ENCODE peak calls at places on chromosomes 3 and 15, in eight cellular contexts. R is Peyer's patch, K is mammary epithelial cell, Q is astrocyte, U is uterus, Y is neural progenitor cell, Z is dorsolateral prefrontal cortex, J is upper lobe of right lung. H is an unnamed sample.

GRCh38 chr3:44909063-44909462 is 34.7 kb downstream of the TGM4 start:
- DNase-seq in R (no peak), K (no peak), Q (no peak), U (no peak), Y (no peak), Z (no peak), J (no peak), H (no peak)

GRCh38 chr3:158531334-158531733 is 39.7 kb upstream of the MLF1 start:
- DNase-seq in R (no peak), K (no peak), Q (peak), U (no peak), Y (no peak), Z (no peak), J (no peak), H (no peak)

GRCh38 chr3:11582123-11582968 is 61.4 kb downstream of the VGLL4 start:
- DNase-seq in R (no peak), K (peak), Q (peak), U (peak), Y (peak), Z (no peak), J (no peak), H (peak)

GRCh38 chr3:196942915-196943277 is 568 bp upstream of the NCBP2 start:
- DNase-seq in R (no peak), K (peak), Q (peak), U (no peak), Y (no peak), Z (no peak), J (peak), H (no peak)

GRCh38 chr3:171187706-171188290 is 161.3 kb upstream of the SLC2A2 start:
- DNase-seq in R (no peak), K (no peak), Q (no peak), U (no peak), Y (peak), Z (no peak), J (no peak), H (peak)

GRCh38 chr15:36221992-36222391 is 357.4 kb upstream of the CDIN1 start:
- DNase-seq in R (no peak), K (no peak), Q (no peak), U (no peak), Y (no peak), Z (no peak), J (no peak), H (no peak)

GRCh38 chr3:156643729-156644389 is 30.5 kb upstream of the TIPARP start:
- DNase-seq in R (peak), K (no peak), Q (peak), U (no peak), Y (no peak), Z (no peak), J (no peak), H (peak)

GRCh38 chr3:102233881-102234280 is 200.9 kb upstream of the ZPLD1 start:
- DNase-seq in R (no peak), K (no peak), Q (no peak), U (no peak), Y (no peak), Z (no peak), J (no peak), H (no peak)

GRCh38 chr3:57646723-57647122 is 46.2 kb downstream of the DENND6A start:
- DNase-seq in R (no peak), K (peak), Q (peak), U (no peak), Y (no peak), Z (no peak), J (no peak), H (peak)

GRCh38 chr3:178895178-178895789 is 176.3 kb downstream of the ZMAT3 start:
- DNase-seq in R (no peak), K (no peak), Q (no peak), U (no peak), Y (no peak), Z (no peak), J (no peak), H (no peak)

GRCh38 chr3:184428561-184429175 is 48.8 kb downstream of the CHRD start:
- DNase-seq in R (no peak), K (no peak), Q (peak), U (no peak), Y (no peak), Z (no peak), J (no peak), H (no peak)

GRCh38 chr3:158097571-158098553 is 8.4 kb downstream of the SHOX2 start:
- DNase-seq in R (peak), K (peak), Q (no peak), U (peak), Y (peak), Z (no peak), J (peak), H (peak)

GRCh38 chr3:112856537-112856936 is 9.9 kb upstream of the CD200R1L start:
- DNase-seq in R (peak), K (no peak), Q (no peak), U (no peak), Y (no peak), Z (no peak), J (no peak), H (no peak)

GRCh38 chr3:3685721-3686120 is 113.5 kb upstream of the LRRN1 start:
- DNase-seq in R (no peak), K (no peak), Q (no peak), U (no peak), Y (no peak), Z (no peak), J (no peak), H (no peak)

GRCh38 chr3:23823620-23824019 is 17.9 kb downstream of the UBE2E1 start:
- DNase-seq in R (no peak), K (no peak), Q (no peak), U (no peak), Y (no peak), Z (no peak), J (no peak), H (no peak)

GRCh38 chr15:33154366-33155166 is 39.9 kb downstream of the FMN1 start:
- DNase-seq in R (peak), K (peak), Q (peak), U (no peak), Y (no peak), Z (no peak), J (peak), H (peak)

GRCh38 chr15:98177950-98178848 is 217.7 kb downstream of the ARRDC4 start:
- DNase-seq in R (no peak), K (peak), Q (peak), U (peak), Y (peak), Z (no peak), J (no peak), H (peak)

GRCh38 chr3:146581877-146582508 is 23.2 kb downstream of the PLSCR5 start:
- DNase-seq in R (no peak), K (peak), Q (peak), U (no peak), Y (no peak), Z (no peak), J (no peak), H (peak)

GRCh38 chr3:17639257-17639656 is 103.2 kb downstream of the TBC1D5 start:
- DNase-seq in R (no peak), K (peak), Q (peak), U (no peak), Y (no peak), Z (no peak), J (no peak), H (peak)

GRCh38 chr3:105173972-105174371 is 192.7 kb upstream of the ALCAM start:
- DNase-seq in R (no peak), K (no peak), Q (peak), U (no peak), Y (no peak), Z (no peak), J (no peak), H (no peak)

GRCh38 chr3:120214161-120214560 is 70.9 kb downstream of the GPR156 start:
- DNase-seq in R (no peak), K (no peak), Q (peak), U (no peak), Y (no peak), Z (no peak), J (no peak), H (no peak)

GRCh38 chr15:49860101-49860500 is 239.3 kb downstream of the DTWD1 start:
- DNase-seq in R (no peak), K (peak), Q (peak), U (peak), Y (no peak), Z (no peak), J (no peak), H (no peak)

GRCh38 chr3:98812851-98813374 is 49.8 kb downstream of the ST3GAL6 start:
- DNase-seq in R (no peak), K (no peak), Q (no peak), U (no peak), Y (peak), Z (no peak), J (peak), H (no peak)

GRCh38 chr3:127451321-127451720 is 139.2 kb downstream of the TPRA1 start:
- DNase-seq in R (peak), K (no peak), Q (no peak), U (no peak), Y (no peak), Z (no peak), J (no peak), H (no peak)

GRCh38 chr15:42576776-42577175 is 1.4 kb downstream of the STARD9 start:
- DNase-seq in R (no peak), K (no peak), Q (no peak), U (no peak), Y (no peak), Z (no peak), J (no peak), H (no peak)

GRCh38 chr15:27872355-27872754 is 226.8 kb downstream of the OCA2 start:
- DNase-seq in R (no peak), K (no peak), Q (no peak), U (no peak), Y (no peak), Z (no peak), J (no peak), H (no peak)

GRCh38 chr3:21942328-21942727 is 191.3 kb upstream of the ZNF385D start:
- DNase-seq in R (no peak), K (peak), Q (peak), U (no peak), Y (no peak), Z (no peak), J (no peak), H (peak)

GRCh38 chr3:8840556-8840955 is 71.1 kb upstream of the OXTR start:
- DNase-seq in R (no peak), K (peak), Q (peak), U (no peak), Y (no peak), Z (no peak), J (no peak), H (peak)

GRCh38 chr3:102525624-102526023 is 90.8 kb downstream of the ZPLD1 start:
- DNase-seq in R (no peak), K (peak), Q (no peak), U (no peak), Y (no peak), Z (no peak), J (no peak), H (no peak)

GRCh38 chr15:65517866-65518207 is 348 bp upstream of the DPP8 start:
- DNase-seq in R (no peak), K (no peak), Q (no peak), U (no peak), Y (no peak), Z (no peak), J (no peak), H (no peak)

GRCh38 chr15:83061680-83062079 is 5.4 kb downstream of the BTBD1 start:
- DNase-seq in R (no peak), K (peak), Q (peak), U (no peak), Y (peak), Z (no peak), J (no peak), H (no peak)

GRCh38 chr15:73777741-73778140 is 24.6 kb upstream of the INSYN1 start:
- DNase-seq in R (no peak), K (peak), Q (no peak), U (no peak), Y (no peak), Z (no peak), J (no peak), H (no peak)
- H3K27ac ChIP-seq in R (no peak), K (peak), Q (no peak), U (no peak), Y (no peak), Z (no peak), J (no peak), H (no peak)

GRCh38 chr15:77419050-77419835 is 661 bp downstream of the PEAK1 start:
- DNase-seq in R (peak), K (peak), Q (peak), U (peak), Y (peak), Z (no peak), J (peak), H (peak)
- TF ChIP-seq CTCF in R (peak), K (no peak), Q (no peak), U (no peak), Y (peak), Z (peak), J (peak), H (peak)

DNA sequence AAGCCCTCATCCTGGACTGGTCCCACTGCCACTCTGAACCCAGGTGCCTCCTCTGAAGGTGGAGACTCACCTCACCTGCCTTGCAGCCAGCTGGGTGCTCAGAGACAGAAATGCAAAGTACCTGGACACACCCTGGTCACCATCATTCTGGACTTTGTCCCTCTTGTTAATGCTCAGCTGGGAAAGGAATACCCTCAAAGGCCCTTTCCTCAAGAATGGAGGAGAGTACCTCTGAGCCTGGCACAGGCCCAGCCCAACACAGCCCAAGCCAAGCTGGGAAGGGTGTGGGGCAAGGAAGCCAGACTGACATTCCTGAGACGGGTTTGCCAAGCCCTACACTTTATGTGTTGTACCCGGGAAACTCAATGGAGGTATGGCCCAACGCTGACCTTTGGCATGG is 983 bp upstream of the ALAS1 start:
- DNase-seq in R (peak), K (no peak), Q (no peak), U (no peak), Y (no peak), Z (no peak), J (peak), H (no peak)
- H3K4me3 ChIP-seq in R (no peak), K (no peak), Q (no peak), U (no peak), Y (no peak), Z (no peak), J (no peak), H (no peak)

GRCh38 chr3:133404925-133405324 is 5.1 kb downstream of the BFSP2 start:
- DNase-seq in R (no peak), K (no peak), Q (no peak), U (no peak), Y (peak), Z (no peak), J (no peak), H (no peak)
- H3K27ac ChIP-seq in R (no peak), K (no peak), Q (no peak), U (no peak), Y (peak), Z (peak), J (no peak), H (no peak)

DNA sequence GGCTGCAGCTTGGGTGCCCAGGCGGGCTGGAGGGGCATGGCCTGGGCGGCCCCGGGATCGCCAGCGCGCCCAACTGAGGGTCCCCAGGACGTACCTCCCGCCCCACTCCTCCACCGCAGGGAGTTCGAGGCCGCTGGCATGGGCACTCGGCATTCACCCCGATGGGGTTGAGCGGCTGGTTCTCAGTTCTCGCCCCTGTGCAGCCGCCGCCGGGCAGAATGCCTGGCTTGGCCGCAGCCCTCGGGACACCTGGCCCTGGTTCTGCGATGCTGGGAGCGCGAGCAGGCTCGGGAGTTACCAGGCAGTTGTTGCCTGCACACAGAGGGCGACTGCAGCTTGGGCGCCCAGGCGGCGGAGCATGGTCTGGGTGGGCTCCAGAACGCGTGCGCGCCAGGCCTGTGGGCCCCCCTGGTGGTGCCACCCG is 121.4 kb downstream of the LMLN start:
- DNase-seq in R (no peak), K (no peak), Q (no peak), U (no peak), Y (peak), Z (no peak), J (no peak), H (no peak)
- TF ChIP-seq CTCF in R (no peak), K (no peak), Q (no peak), U (no peak), Y (no peak), Z (no peak), J (no peak), H (no peak)

DNA sequence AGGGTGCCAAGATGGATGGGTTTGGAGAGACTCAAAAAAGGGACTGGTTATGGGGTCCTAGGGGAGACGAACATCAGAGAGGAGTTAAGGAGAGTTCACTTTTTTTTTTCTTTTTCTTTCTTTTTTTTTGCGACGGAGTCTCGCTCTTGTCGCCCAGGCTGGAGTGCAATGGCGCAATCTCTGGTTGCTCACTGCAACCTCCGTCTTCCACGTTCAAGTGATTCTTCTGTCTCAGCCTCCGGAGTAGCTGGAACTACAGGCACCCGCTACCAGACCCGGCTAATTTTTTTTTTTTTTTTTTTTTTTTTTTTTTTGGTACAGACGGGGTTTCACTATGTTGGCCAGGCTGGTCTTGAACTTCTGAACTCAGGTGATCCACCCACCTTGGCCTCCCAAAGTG is 1.2 kb downstream of the SPINT1 start:
- DNase-seq in R (no peak), K (no peak), Q (no peak), U (no peak), Y (no peak), Z (no peak), J (no peak), H (no peak)
- H3K4me3 ChIP-seq in R (peak), K (peak), Q (peak), U (no peak), Y (peak), Z (no peak), J (peak), H (peak)

GRCh38 chr3:4856986-4857385 is 122.3 kb upstream of the BHLHE40 start:
- DNase-seq in R (no peak), K (no peak), Q (no peak), U (no peak), Y (no peak), Z (no peak), J (no peak), H (no peak)

GRCh38 chr3:4853749-4854140 is 125.5 kb upstream of the BHLHE40 start:
- DNase-seq in R (no peak), K (no peak), Q (no peak), U (no peak), Y (no peak), Z (no peak), J (no peak), H (no peak)

GRCh38 chr3:4856136-4856535 is 123.1 kb upstream of the BHLHE40 start:
- DNase-seq in R (no peak), K (no peak), Q (no peak), U (no peak), Y (no peak), Z (no peak), J (no peak), H (no peak)

GRCh38 chr3:4855676-4856075 is 123.6 kb upstream of the BHLHE40 start:
- DNase-seq in R (no peak), K (no peak), Q (no peak), U (no peak), Y (no peak), Z (no peak), J (no peak), H (no peak)

DNA sequence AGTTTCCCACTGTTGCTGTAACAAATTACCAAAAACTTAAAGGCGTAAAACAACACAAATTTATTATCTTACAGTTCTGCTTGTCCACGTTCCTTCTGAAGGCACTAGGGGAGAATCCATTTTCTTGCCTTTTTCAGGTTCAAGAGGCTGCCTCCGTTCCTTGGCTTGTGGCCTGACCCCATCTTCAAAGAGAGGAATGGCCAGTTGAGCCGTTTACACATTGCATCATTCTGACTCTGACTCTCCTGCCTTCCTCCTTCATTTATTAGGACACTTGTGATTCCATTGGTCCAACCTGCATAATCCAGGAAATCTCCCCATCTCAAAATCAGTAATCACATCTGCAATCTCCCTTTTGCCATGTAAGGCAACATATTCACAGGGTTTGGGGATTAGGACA is 122.7 kb upstream of the BHLHE40 start:
- DNase-seq in R (no peak), K (no peak), Q (no peak), U (no peak), Y (no peak), Z (no peak), J (no peak), H (no peak)
- H3K27ac ChIP-seq in R (peak), K (no peak), Q (no peak), U (no peak), Y (no peak), Z (no peak), J (no peak), H (no peak)

DNA sequence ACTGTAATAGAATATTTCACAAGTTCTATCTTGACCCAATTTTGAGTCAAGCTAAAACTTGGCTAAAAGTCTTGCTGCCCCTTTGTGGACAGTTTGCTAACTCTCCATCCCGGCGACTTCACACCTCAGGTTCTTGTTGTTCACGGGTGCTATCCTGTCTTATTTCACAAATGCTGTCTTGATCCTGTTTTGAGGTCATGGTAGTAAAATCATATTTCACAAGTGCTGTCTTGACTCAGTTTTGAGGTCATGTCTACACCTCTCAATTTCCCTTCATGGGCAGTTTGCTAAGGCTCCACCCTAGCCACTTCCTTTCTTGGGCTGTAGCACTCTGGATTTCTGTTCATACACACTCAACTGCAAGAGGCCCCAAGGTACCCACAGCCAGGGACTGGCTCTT is 45.0 kb upstream of the GK5 start:
- DNase-seq in R (no peak), K (no peak), Q (no peak), U (no peak), Y (no peak), Z (no peak), J (no peak), H (no peak)
- TF ChIP-seq CTCF in R (no peak), K (no peak), Q (no peak), U (no peak), Y (peak), Z (no peak), J (no peak), H (no peak)

H was measured in brain microvascular endothelial cell.